ENCODE peak calls at places on chromosomes 16 and 17, in nine cellular contexts. D is fibroblast of lung, N is breast epithelium, R is fibroblast of mammary gland, A is uterus, E is tibial nerve, Q is brain microvascular endothelial cell, L is lower leg skin, M is endothelial cell of umbilical vein. Y is an unnamed sample.

GRCh38 chr16:9627427-9627826 is 536.0 kb downstream of the HAPSTR1 start:
- DNase-seq in R (no peak), E (no peak), L (no peak), D (no peak), Q (no peak), N (no peak), M (no peak), A (no peak), Y (no peak)

GRCh38 chr17:5583426-5584382 is 605 bp downstream of the NLRP1 start:
- DNase-seq in L (peak), N (no peak), Q (no peak), M (peak), R (peak), D (no peak), E (no peak), A (peak), Y (peak)

GRCh38 chr17:80005360-80006338 is 30.0 kb downstream of the TBC1D16 start:
- DNase-seq in E (no peak), N (no peak), L (no peak), R (peak), D (peak), Q (no peak), M (peak), A (peak), Y (no peak)

GRCh38 chr17:75707096-75707720 is 14.1 kb upstream of the ITGB4 start:
- DNase-seq in N (no peak), R (no peak), Q (peak), M (peak), L (no peak), D (peak), E (no peak), A (peak), Y (peak)

GRCh38 chr17:45574376-45574775 is 83.9 kb upstream of the PLEKHM1 start:
- DNase-seq in A (no peak), N (no peak), L (no peak), Q (peak), D (peak), E (no peak), R (peak), M (no peak), Y (peak)

GRCh38 chr17:7586673-7587419 is 3.0 kb downstream of the SOX15 start:
- DNase-seq in E (no peak), Q (no peak), D (no peak), L (no peak), M (no peak), R (no peak), N (no peak), A (no peak), Y (no peak)

GRCh38 chr16:50804290-50804907 is 62.5 kb downstream of the CYLD start:
- DNase-seq in A (no peak), R (no peak), M (no peak), N (no peak), Q (no peak), L (no peak), D (no peak), E (no peak), Y (no peak)

GRCh38 chr17:19554393-19554792 is 20.7 kb downstream of the SLC47A1 start:
- DNase-seq in A (peak), L (no peak), D (no peak), Q (peak), E (no peak), N (no peak), M (peak), R (no peak), Y (peak)

GRCh38 chr16:69712277-69712676 is 14.1 kb downstream of the NQO1 start:
- DNase-seq in A (no peak), N (no peak), Q (no peak), R (no peak), E (no peak), L (peak), M (no peak), D (no peak), Y (no peak)

GRCh38 chr17:65953316-65954147 is 238.4 kb downstream of the CEP112 start:
- DNase-seq in R (no peak), M (no peak), E (no peak), L (no peak), Q (no peak), N (no peak), A (no peak), D (no peak), Y (no peak)
- TF ChIP-seq CTCF in R (no peak), M (no peak), E (no peak), L (no peak), Q (no peak), N (no peak), A (no peak), D (no peak), Y (no peak)

DNA sequence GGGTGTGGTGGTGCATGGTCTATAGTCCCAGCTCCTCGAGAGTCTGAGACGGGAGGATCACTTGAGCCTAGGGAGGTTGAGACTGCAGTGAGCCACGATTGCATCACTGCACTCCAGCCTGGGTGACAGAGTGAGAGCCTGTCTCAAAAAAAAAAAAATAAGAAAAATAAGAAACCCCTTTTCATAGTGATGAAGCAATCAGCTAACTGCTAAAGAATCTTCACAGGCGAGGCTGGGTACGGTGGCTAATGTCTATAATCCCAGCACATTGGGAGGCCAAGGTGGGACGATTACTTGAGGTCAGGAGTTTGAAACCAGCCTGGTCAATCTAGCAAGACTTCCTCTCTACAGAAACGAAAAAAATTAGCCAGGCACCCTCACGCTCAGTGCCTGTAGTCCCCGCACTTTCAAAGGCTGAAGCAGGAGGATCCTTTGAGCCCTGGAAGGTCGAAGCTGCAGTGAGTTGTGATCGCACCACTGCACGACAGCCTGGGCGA is 766 bp downstream of the SLFN12L start:
- DNase-seq in A (no peak), E (no peak), R (no peak), N (no peak), M (no peak), L (no peak), Q (no peak), D (no peak), Y (no peak)
- H3K4me3 ChIP-seq in A (no peak), E (no peak), R (no peak), N (no peak), M (no peak), L (no peak), Q (no peak), D (no peak), Y (no peak)

GRCh38 chr16:88755745-88756443 is 29.1 kb downstream of the PIEZO1 start:
- DNase-seq in L (no peak), E (no peak), D (no peak), M (no peak), R (no peak), Q (no peak), N (no peak), A (no peak), Y (no peak)

GRCh38 chr16:88753191-88753590 is 31.8 kb downstream of the PIEZO1 start:
- DNase-seq in A (no peak), N (no peak), E (no peak), L (no peak), Q (no peak), M (no peak), D (no peak), R (no peak), Y (no peak)

GRCh38 chr16:88754109-88754911 is 30.7 kb downstream of the PIEZO1 start:
- DNase-seq in M (no peak), D (no peak), L (no peak), Q (no peak), E (no peak), R (no peak), A (no peak), N (no peak), Y (no peak)

GRCh38 chr16:88753600-88753999 is 31.4 kb downstream of the PIEZO1 start:
- DNase-seq in R (no peak), N (no peak), Q (no peak), A (no peak), L (no peak), M (no peak), E (no peak), D (no peak), Y (no peak)

DNA sequence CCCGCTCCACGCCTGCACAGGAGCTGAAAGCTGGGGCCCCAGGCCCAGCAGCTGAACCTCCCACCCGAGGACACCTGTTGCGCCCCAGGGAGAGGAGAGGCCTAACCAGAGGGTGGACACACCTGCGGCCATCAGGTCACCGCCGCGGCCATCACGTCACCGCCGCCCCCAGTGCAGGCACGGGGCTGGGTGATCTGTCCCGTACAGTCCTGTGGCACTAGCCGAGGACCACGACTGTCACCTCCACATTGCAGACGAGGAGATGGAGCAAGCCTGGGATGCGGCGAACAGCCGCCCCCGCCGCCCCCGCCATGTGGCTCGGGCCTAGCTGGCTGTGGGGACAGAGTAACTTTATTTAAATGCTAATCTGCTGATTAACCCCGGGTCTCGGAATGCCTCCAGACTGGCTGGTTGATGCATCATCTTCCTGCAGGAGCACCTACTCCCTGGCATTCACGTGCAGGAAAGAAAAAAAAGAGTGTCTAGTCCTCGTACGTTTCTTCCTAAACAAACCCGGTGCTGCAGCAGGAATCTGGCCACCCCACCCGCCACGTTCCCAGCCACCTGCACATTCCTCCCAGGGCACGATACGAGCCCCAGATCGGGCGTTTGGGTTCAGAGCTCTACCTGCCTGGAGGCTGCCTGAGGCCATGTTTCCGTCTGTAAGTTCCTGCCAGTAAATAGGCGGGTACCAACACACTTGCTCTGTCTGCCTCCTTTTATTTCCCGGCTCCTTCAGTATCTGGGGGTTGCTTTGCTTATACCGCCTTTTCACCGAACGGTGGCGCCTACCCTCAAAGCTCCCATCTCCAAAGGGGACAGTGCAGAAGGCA is 29.9 kb downstream of the PIEZO1 start:
- DNase-seq in E (no peak), D (peak), R (peak), N (no peak), L (no peak), M (peak), A (no peak), Q (no peak), Y (no peak)
- TF ChIP-seq CTCF in E (no peak), D (no peak), R (no peak), N (no peak), L (no peak), M (peak), A (no peak), Q (peak), Y (peak)

DNA sequence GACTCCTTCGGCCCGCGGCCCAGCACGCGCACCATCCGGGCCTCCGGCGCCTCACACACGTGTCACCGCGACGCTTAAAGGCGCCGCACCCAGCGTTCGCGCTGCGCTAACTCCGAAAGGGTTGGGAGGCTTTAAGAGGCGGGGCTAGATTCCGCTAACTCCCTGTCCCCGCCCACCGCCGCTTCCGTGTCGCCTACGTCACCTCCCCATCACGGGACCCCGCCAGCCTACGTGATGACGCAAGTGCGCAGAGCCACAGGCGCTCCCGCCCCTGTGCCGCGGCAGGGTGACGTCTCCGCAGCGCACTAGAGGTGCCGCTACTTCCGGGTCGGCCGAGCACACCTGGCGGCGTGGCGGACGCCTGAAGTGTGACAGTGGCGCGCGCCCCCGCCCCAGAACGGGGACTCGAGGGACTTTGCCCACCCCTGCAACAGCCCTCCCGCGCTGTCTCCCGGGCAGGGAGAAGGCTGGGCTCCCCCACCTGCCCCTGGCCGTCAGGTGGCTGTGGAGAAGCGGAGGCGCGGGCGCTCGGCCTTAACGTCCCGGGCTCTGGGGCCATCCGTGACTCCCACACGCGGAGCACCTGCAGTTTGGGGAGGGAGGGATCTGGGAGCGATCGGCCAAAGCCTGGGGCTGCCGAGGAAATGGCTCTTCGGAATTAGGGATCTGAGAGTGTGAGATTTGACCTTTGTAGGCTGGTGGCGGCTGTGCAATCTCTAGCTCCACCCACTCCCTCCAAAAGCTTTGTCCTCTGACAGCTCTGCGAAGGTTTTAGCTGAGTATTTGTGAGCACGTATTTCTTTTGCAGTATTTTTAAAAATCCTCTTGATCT is at the start of gene USP36:
- DNase-seq in E (peak), M (peak), L (peak), Q (peak), D (peak), N (peak), R (peak), A (peak), Y (peak)
- H3K4me3 ChIP-seq in E (peak), M (peak), L (peak), Q (peak), D (peak), N (peak), R (peak), A (peak), Y (peak)

DNA sequence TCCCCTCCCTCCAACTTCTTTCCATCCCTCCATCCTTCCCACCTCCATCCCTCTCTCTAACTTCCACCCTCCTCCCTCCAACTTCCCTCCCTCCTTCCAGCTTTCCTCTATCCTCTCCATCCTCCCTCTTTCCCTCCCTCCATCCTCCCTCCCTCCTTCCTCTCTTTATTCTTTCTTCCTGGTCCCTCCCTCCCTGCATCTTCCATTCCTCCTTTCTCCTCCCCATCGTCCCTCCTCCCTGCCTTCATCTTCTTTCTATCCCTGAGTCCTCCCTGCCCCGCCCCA is 11.8 kb downstream of the CACNG4 start:
- DNase-seq in L (no peak), R (no peak), Q (no peak), E (no peak), M (no peak), A (no peak), N (no peak), D (no peak), Y (no peak)
- TF ChIP-seq CTCF in L (no peak), R (no peak), Q (no peak), E (no peak), M (no peak), A (no peak), N (no peak), D (no peak), Y (no peak)

GRCh38 chr16:79593074-79593531 is 7.4 kb downstream of the MAF start:
- DNase-seq in R (no peak), E (no peak), D (peak), L (no peak), Q (no peak), M (no peak), A (no peak), N (no peak), Y (no peak)

GRCh38 chr16:79593754-79594153 is 6.8 kb downstream of the MAF start:
- DNase-seq in E (no peak), R (no peak), D (no peak), L (no peak), M (no peak), N (no peak), A (no peak), Q (no peak), Y (no peak)

GRCh38 chr16:79592150-79592549 is 8.4 kb downstream of the MAF start:
- DNase-seq in N (no peak), A (no peak), Q (no peak), L (no peak), E (no peak), D (no peak), R (no peak), M (no peak), Y (no peak)

GRCh38 chr16:79587897-79588296 is 12.6 kb downstream of the MAF start:
- DNase-seq in E (no peak), Q (no peak), A (no peak), N (no peak), D (no peak), R (no peak), M (no peak), L (no peak), Y (no peak)

GRCh38 chr16:79589495-79590134 is 10.9 kb downstream of the MAF start:
- DNase-seq in A (peak), D (no peak), M (no peak), Q (no peak), N (no peak), E (no peak), R (no peak), L (no peak), Y (no peak)
- H3K4me3 ChIP-seq in A (peak), D (peak), M (no peak), Q (peak), N (peak), E (peak), R (no peak), L (peak), Y (peak)

DNA sequence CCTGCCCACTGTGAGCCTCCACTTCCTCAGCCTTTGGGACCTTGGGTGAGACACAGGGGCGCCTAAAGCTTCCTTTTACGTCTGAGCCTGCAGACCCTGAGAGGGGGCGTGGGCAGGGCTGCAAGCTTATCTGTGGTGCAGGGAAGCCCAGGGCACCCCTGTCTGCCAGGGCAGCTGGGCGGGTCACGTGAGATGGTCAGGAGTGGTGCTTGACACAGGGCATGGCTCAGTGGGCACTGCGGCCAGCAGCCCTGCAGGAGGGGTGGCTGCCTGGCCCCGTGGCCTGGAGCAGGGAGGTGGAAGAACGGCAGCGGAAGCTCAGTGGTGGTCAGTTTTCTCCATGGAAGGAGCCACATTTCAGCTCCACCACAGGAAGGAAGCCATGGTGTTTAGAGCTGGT is 54.8 kb upstream of the ZC3H18 start:
- DNase-seq in Q (no peak), A (no peak), N (no peak), R (no peak), L (no peak), E (no peak), M (no peak), D (no peak), Y (no peak)
- TF ChIP-seq CTCF in Q (no peak), A (no peak), N (no peak), R (no peak), L (no peak), E (no peak), M (no peak), D (no peak), Y (no peak)

DNA sequence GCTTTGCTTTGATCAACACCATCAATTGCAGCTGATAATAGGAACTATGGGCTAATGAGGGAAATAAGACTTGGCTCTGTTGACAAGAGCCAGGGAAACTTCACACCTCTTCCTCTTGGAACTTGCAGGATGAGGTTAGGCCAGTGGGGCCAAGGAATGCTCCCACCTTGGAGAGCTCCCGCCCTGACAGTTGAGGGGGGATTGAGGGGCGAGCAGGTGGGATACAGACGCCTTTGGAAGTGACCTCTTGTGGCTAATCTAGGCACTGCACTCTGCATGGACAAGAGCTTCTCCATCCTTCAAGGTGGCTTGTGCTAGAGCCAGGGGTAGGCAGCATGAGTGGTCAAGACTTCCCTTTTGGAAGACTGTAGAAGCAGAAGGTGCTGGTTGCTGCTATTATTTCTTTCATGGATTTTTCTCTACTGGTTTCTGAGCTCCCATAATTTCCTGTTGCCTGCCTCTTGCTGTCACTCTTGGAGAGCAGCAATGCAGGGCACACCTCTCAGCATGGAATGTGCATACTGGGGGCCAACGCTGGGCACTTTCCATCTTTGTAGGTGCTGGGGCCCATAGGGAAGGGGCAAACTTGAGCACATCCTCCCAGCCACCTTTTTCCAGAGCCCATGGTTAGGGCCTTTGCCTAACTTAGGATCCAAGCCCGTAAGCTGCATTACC is 2.3 kb upstream of the PHF12 start:
- DNase-seq in R (peak), Q (peak), A (peak), M (peak), N (no peak), L (peak), D (no peak), E (peak), Y (no peak)
- H3K4me3 ChIP-seq in R (no peak), Q (no peak), A (no peak), M (no peak), N (no peak), L (no peak), D (no peak), E (no peak), Y (no peak)

DNA sequence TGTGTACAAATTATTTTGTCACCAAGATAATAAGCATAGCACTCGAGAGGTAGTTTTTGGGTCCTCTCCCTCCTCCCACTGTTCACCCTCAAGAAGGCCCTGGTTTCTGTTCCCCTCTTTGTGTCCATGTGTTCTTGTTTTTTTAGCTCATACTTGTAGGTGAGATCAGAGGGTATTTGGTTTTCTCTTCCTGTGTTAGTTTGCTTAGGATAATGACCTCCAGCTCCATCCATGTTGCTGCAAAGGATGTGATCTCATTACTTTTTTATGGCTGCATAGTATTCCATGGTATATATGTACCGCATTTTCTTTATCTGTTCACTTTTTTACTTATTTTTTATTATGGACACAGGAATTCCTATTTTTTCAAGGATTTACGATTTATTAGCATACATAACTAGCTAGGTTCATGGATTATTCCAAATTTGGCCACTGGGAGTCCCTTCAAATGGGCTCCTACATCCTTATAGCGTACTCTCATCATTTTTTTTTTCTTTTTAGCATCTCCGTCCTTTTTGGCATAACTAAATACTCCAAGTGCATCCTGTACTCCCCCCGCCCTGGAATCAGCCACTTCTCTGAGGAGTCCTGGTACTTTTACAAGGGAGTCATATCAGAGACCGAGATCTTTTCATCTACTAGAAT is 7.3 kb downstream of the TADA2A start:
- DNase-seq in A (no peak), R (peak), M (no peak), E (no peak), Q (no peak), L (no peak), D (peak), N (no peak), Y (no peak)
- TF ChIP-seq CTCF in A (no peak), R (peak), M (peak), E (no peak), Q (peak), L (no peak), D (peak), N (no peak), Y (peak)

Y was measured in foreskin fibroblast.